ENCODE peak calls at places on chromosomes 1 and 21, in four cellular contexts. O is fibroblast of lung, G is A549, Q is GM23338. D is an unnamed sample.

GRCh38 chr1:63949965-63950364 is 176.1 kb downstream of the ROR1 start:
- DNase-seq in O (peak; percentile 61), G (no peak), Q (no peak), D (no peak)

GRCh38 chr1:223538921-223539445 is 126.5 kb downstream of the CAPN8 start:
- DNase-seq in O (no peak), G (no peak), Q (no peak), D (peak; percentile 69)

GRCh38 chr1:206419250-206419649 is 51.0 kb upstream of the IKBKE start:
- DNase-seq in O (no peak), G (no peak), Q (peak; percentile 8), D (no peak)

GRCh38 chr21:42106425-42106824 is 35.3 kb downstream of the UMODL1 start:
- DNase-seq in O (no peak), G (no peak), Q (no peak), D (no peak)

GRCh38 chr1:52633291-52633754 is 355 bp downstream of the SHISAL2A start:
- DNase-seq in O (no peak), G (no peak), Q (peak; percentile 71), D (no peak)

GRCh38 chr1:21652101-21652936 is 16.8 kb downstream of the RAP1GAP start:
- DNase-seq in O (no peak), G (no peak), Q (peak; percentile 59), D (no peak)

GRCh38 chr1:231070758-231071443 is 30.8 kb upstream of the FAM89A start:
- DNase-seq in O (no peak), G (no peak), Q (peak; percentile 3), D (peak; percentile 97)

GRCh38 chr1:226083303-226084101 is 21.0 kb downstream of the H3-3A start:
- DNase-seq in O (peak; percentile 72), G (peak; percentile 96), Q (peak; percentile 92), D (peak; percentile 92)

GRCh38 chr1:228282329-228283042 is 74.6 kb downstream of the OBSCN start:
- DNase-seq in O (peak; percentile 28), G (no peak), Q (no peak), D (peak; percentile 58)

GRCh38 chr1:175733762-175734161 is 9.6 kb downstream of the TNR start:
- DNase-seq in O (no peak), G (no peak), Q (no peak), D (no peak)

GRCh38 chr1:181036107-181036843 is 2.5 kb downstream of the MR1 start:
- DNase-seq in O (no peak), G (no peak), Q (no peak), D (no peak)
- H3K4me1 ChIP-seq in O (peaks cover 3% of the 10 kb centered on the region), G (peaks cover 13% of the 10 kb centered on the region), Q (no peaks in the 10 kb centered on the region), D (peaks cover 3% of the 10 kb centered on the region)

GRCh38 chr1:202076050-202076511 is 46.6 kb upstream of the GPR37L1 start:
- DNase-seq in O (no peak), G (no peak), Q (no peak), D (no peak)

GRCh38 chr1:202068596-202068995 is 54.1 kb upstream of the GPR37L1 start:
- DNase-seq in O (no peak), G (no peak), Q (no peak), D (peak; percentile 81)

GRCh38 chr1:202074985-202075773 is 47.5 kb upstream of the GPR37L1 start:
- DNase-seq in O (no peak), G (no peak), Q (no peak), D (no peak)

GRCh38 chr1:202069670-202070069 is 53.0 kb upstream of the GPR37L1 start:
- DNase-seq in O (no peak), G (no peak), Q (no peak), D (no peak)

DNA sequence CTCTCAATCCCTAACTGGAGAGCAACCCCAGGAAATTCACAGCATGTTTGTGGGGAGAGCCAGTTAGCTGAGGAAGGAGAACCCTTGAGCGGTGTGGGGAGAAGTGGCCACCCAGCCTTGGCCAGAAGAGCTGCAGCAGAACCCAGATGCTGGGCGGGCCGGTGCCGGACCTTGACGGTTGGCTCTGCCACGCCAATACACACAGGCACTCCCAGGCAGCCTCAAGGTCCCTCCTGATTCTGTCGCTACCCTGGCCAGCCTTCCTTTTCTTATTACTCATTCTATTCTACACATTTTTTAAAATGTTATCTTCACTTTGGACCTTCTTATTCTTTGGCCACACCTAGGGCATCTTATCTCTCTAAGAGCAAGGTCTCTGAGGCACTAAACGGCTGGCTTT is 50.5 kb upstream of the GPR37L1 start:
- DNase-seq in O (no peak), G (no peak), Q (no peak), D (no peak)
- H3K27ac ChIP-seq in O (no peak overlapping the region), G (peak overlapping the region; percentile 70), Q (no peak overlapping the region), D (no peak overlapping the region)

GRCh38 chr1:214446772-214447556 is 104.4 kb downstream of the PTPN14 start:
- DNase-seq in O (peak; percentile 84), G (peak; percentile 91), Q (peak; percentile 94), D (peak; percentile 84)
- H3K4me3 ChIP-seq in O (peak overlapping the region; percentile 28), G (peak overlapping the region; percentile 15), Q (peak overlapping the region; percentile 2), D (peak overlapping the region; percentile 1)

GRCh38 chr1:19009126-19009881 is 52.8 kb upstream of the IFFO2 start:
- DNase-seq in O (no peak), G (no peak), Q (no peak), D (no peak)

GRCh38 chr1:19011832-19012231 is 55.4 kb upstream of the IFFO2 start:
- DNase-seq in O (no peak), G (no peak), Q (no peak), D (peak; percentile 35)

GRCh38 chr1:19010995-19011696 is 54.7 kb upstream of the IFFO2 start:
- DNase-seq in O (peak; percentile 99), G (peak; percentile 69), Q (no peak), D (peak; percentile 81)

GRCh38 chr1:19009882-19010321 is 53.4 kb upstream of the IFFO2 start:
- DNase-seq in O (peak; percentile 60), G (peak; percentile 79), Q (peak; percentile 57), D (peak; percentile 89)

GRCh38 chr1:19010503-19010902 is 54.0 kb upstream of the IFFO2 start:
- DNase-seq in O (no peak), G (no peak), Q (no peak), D (no peak)
- H3K4me1 ChIP-seq in O (peaks cover 33% of the 10 kb centered on the region), G (peaks cover 85% of the 10 kb centered on the region), Q (peaks cover 17% of the 10 kb centered on the region), D (peaks cover 50% of the 10 kb centered on the region)

DNA sequence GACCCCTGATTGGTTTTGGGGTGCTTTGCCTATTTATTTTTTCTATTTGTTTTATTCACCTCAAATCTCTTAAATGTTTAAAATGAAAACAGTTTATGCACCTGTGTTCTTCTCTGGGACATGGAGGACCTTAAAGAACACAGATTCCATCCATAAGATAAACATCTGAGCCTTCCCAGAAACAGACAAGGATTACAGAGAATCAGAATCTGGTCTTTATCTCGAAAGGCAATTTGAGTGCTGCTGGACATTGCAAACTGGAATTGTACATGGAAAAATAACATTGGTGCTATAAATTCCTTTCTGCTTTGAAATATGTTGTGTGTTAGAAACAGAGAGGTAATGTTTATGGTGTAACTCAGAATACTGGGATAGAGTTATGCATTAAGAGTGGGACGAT is 6.6 kb upstream of the DDR2 start:
- DNase-seq in O (no peak), G (no peak), Q (no peak), D (no peak)
- H3K27ac ChIP-seq in O (no peak overlapping the region), G (no peak overlapping the region), Q (no peak overlapping the region), D (no peak overlapping the region)

GRCh38 chr1:183773456-183773855 is 31.5 kb upstream of the RGL1 start:
- DNase-seq in O (no peak), G (no peak), Q (no peak), D (no peak)
- H3K4me3 ChIP-seq in O (no peak overlapping the region), G (no peak overlapping the region), Q (no peak overlapping the region), D (no peak overlapping the region)

GRCh38 chr21:19810779-19811178 is 1187.4 kb upstream of the NCAM2 start:
- DNase-seq in O (peak; percentile 26), G (no peak), Q (peak; percentile 15), D (no peak)

DNA sequence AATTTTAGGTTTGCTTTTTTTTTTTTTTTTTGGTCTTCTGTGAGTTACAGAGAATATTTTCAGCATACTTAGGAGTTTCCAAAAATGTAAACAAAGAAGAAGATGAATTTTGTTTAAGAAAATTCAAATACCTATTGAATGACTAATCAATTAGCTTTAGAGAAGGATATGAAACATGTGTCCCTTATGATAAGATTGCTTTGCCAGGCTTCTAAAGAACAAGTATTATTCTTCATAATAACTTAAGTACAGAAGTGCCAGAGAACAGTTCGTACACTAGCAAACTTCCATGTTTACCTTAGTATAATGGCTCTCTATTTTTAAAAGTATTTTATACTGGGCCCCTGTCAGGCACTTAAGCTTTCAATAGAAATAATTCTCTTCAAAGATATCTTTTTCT is 1191.0 kb upstream of the NCAM2 start:
- DNase-seq in O (peak; percentile 65), G (no peak), Q (no peak), D (no peak)
- H3K4me1 ChIP-seq in O (no peaks in the 10 kb centered on the region), G (no peaks in the 10 kb centered on the region), Q (no peaks in the 10 kb centered on the region), D (peaks cover 2% of the 10 kb centered on the region)

DNA sequence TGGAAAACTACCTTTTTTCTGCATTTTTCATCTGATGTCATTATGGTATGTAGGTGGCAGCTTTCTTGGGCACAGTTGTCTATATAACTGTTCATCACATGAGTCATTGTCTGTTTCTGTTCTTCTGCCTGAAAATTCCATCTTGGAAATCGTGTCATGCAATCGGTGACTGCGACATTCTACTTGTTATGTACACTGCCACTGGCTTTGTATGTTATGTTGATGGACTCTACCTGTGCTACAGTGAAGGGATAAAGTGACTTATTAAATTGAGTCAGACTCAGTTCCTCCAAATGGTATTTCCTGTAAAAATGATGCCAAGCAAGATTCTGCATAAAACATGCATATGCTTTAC is 8.6 kb downstream of the SMAP2 start:
- DNase-seq in O (no peak), G (no peak), Q (no peak), D (no peak)
- H3K27ac ChIP-seq in O (no peak overlapping the region), G (no peak overlapping the region), Q (no peak overlapping the region), D (no peak overlapping the region)